ENCODE peak calls at places on chromosomes 16 and 17, in five cellular contexts. Z is mammary epithelial cell, M is H1, C is fibroblast of lung, E is neural progenitor cell. X is an unnamed sample.

GRCh38 chr17:79406316-79406715 is 204.5 kb downstream of the RBFOX3 start:
- DNase-seq in C (no peak), M (no peak), E (no peak), Z (no peak), X (no peak)

GRCh38 chr16:55982597-55982996 is 107.4 kb upstream of the CES5A start:
- DNase-seq in M (no peak), Z (no peak), E (no peak), C (no peak), X (no peak)

GRCh38 chr16:84271866-84272265 is 22.8 kb upstream of the WFDC1 start:
- DNase-seq in M (no peak), E (no peak), C (no peak), Z (peak; percentile 8), X (no peak)

GRCh38 chr16:11016993-11017392 is 72.6 kb downstream of the CLEC16A start:
- DNase-seq in M (no peak), E (no peak), C (peak; percentile 64), Z (peak; percentile 93), X (peak; percentile 60)

GRCh38 chr16:24070851-24071250 is 185.3 kb upstream of the CACNG3 start:
- DNase-seq in C (peak; percentile 21), E (peak; percentile 81), M (peak; percentile 75), Z (peak; percentile 20), X (peak; percentile 89)

GRCh38 chr17:69779378-69780214 is 295.4 kb upstream of the KCNJ16 start:
- DNase-seq in M (no peak), Z (no peak), C (peak; percentile 69), E (no peak), X (no peak)

GRCh38 chr16:56423584-56424403 is 1.6 kb downstream of the AMFR start:
- DNase-seq in M (no peak), C (peak; percentile 14), E (no peak), Z (no peak), X (no peak)

GRCh38 chr17:40779181-40779909 is 3.0 kb downstream of the KRT27 start:
- DNase-seq in C (no peak), M (no peak), E (no peak), Z (no peak), X (peak; percentile 24)

GRCh38 chr17:50053654-50053960 is 2.3 kb upstream of the ITGA3 start:
- DNase-seq in E (no peak), C (no peak), Z (peak; percentile 39), M (no peak), X (no peak)

GRCh38 chr16:83903739-83904138 is 4.8 kb downstream of the MLYCD start:
- DNase-seq in E (no peak), M (no peak), C (peak; percentile 81), Z (no peak), X (no peak)

GRCh38 chr16:22670551-22670970 is 143.4 kb upstream of the HS3ST2 start:
- DNase-seq in M (peak; percentile 41), Z (no peak), E (peak; percentile 77), C (no peak), X (peak; percentile 49)

GRCh38 chr17:38415250-38416194 is 12.7 kb upstream of the ARHGAP23 start:
- DNase-seq in Z (no peak), C (peak; percentile 81), E (peak; percentile 61), M (no peak), X (peak; percentile 51)

GRCh38 chr16:49342336-49343265 is 31.0 kb upstream of the C16orf78 start:
- DNase-seq in Z (no peak), M (no peak), E (no peak), C (no peak), X (no peak)

GRCh38 chr16:49181812-49182211 is 99.8 kb downstream of the CBLN1 start:
- DNase-seq in M (no peak), C (no peak), E (peak; percentile 18), Z (no peak), X (peak; percentile 17)

GRCh38 chr17:36027776-36028175 is 10.0 kb upstream of the CCL23 start:
- DNase-seq in Z (no peak), E (no peak), C (no peak), M (no peak), X (no peak)

GRCh38 chr16:84370723-84371552 is 2.6 kb downstream of the ATP2C2 start:
- DNase-seq in M (no peak), C (no peak), E (no peak), Z (no peak), X (no peak)

GRCh38 chr16:84754353-84754856 is 54.6 kb downstream of the USP10 start:
- DNase-seq in C (peak; percentile 96), M (peak; percentile 33), E (peak; percentile 85), Z (peak; percentile 84), X (peak; percentile 92)

GRCh38 chr17:54900457-54901229 is at the start of gene TOM1L1:
- DNase-seq in E (peak; percentile 93), Z (peak; percentile 78), M (peak; percentile 56), C (peak; percentile 53), X (peak; percentile 91)

GRCh38 chr17:68326681-68327080 is 35.4 kb downstream of the ARSG start:
- DNase-seq in E (no peak), C (no peak), Z (peak; percentile 42), M (no peak), X (no peak)

GRCh38 chr17:6677158-6677831 is 25.7 kb downstream of the C17orf100 start:
- DNase-seq in Z (peak; percentile 71), M (no peak), E (no peak), C (no peak), X (no peak)

DNA sequence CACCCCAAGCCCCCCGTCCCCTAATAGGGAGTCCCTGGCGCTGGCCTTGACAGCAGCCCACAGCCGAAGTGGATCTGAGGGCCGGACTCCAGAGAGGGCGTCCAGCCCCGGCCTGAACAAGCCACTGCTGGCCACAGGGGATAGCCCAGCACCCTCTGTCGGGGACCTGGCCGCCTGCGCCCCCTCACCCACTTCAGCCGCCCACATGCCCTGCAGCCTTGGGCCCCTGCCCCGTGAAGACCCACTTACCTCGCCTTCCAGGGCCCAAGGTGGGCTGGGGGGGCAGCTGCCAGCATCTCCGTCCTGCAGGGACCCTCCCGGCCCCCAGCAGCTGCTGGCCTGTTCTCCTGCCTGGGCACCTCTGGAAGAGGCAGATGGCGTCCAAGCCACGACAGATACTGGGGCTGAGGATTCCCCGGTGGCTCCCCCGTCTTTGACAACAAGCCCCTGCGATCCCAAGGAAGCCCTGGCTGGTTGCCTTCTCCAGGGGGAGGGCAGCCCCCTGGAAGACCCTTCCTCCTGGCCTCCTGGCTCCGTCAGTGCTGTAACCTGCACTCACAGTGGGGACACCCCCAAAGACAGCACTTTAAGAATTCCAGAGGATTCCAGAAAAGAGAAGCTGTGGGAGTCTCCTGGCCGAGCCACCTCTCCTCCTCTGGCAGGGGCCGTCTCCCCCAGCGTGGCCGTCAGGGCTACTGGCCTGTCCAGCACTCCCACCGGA is 19.3 kb upstream of the ZFPM1 start:
- DNase-seq in M (no peak), E (no peak), Z (no peak), C (no peak), X (no peak)
- TF ChIP-seq EZH2 in M (no peak), E (no peak), Z (no peak), C (no peak), X (no peak)

GRCh38 chr16:66972983-66973382 is 11.9 kb downstream of the CES3 start:
- DNase-seq in C (no peak), E (peak; percentile 13), Z (no peak), M (no peak), X (peak; percentile 69)

GRCh38 chr16:66973716-66974115 is 12.7 kb downstream of the CES3 start:
- DNase-seq in Z (no peak), C (no peak), E (no peak), M (no peak), X (no peak)

GRCh38 chr16:66976746-66977145 is 11.6 kb upstream of the CES4A start:
- DNase-seq in C (peak; percentile 24), M (no peak), E (peak; percentile 13), Z (no peak), X (no peak)

GRCh38 chr16:66977341-66978113 is 10.9 kb upstream of the CES4A start:
- DNase-seq in M (peak; percentile 56), C (peak; percentile 78), E (peak; percentile 92), Z (peak; percentile 69), X (peak; percentile 89)

GRCh38 chr16:66975302-66975893 is 13.0 kb upstream of the CES4A start:
- DNase-seq in E (no peak), C (no peak), Z (no peak), M (no peak), X (no peak)
- H3K4me3 ChIP-seq in E (no peak overlapping the region), C (no peak overlapping the region), Z (no peak overlapping the region), M (no peak overlapping the region), X (no peak overlapping the region)

GRCh38 chr17:4540224-4541040 is 14.8 kb downstream of the MYBBP1A start:
- DNase-seq in M (no peak), C (no peak), Z (no peak), E (no peak), X (no peak)
- H3K27ac ChIP-seq in M (no peak overlapping the region), C (no peak overlapping the region), Z (no peak overlapping the region), E (no peak overlapping the region), X (no peak overlapping the region)

DNA sequence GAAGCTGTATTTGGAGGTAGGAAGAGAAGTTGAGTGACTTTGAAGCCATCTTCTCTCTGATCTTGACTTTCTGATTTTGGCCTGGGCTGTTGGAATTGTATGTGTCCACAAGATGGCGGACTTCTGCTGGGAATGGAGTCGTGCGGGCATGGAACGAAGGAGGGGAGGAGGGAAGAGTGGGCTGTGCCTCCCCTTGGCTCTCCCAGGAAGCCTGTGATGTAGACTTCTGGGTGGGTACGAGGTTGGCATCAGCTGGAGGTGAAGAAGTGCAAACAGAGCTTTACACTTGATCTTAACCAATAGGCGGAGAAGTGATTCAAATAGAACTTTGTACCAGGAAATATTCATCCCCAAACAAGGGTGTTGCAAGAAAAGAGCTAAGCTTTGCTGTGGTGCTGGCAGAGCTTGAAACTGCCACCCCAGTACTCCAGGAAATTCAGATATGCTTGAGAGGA is 7.4 kb upstream of the TMEM220 start:
- DNase-seq in C (peak; percentile 67), Z (peak; percentile 21), E (peak; percentile 70), M (no peak), X (peak; percentile 79)
- TF ChIP-seq EZH2 in C (no peak), Z (no peak), E (no peak), M (no peak), X (no peak)